ENCODE peak calls at places on chromosomes 6 and 20, in four cellular contexts. M, B, G and V are unnamed samples.

GRCh38 chr6:166739655-166740318 is 112.7 kb upstream of the RPS6KA2 start:
- DNase-seq in M (no peak), B (no peak), G (no peak), V (no peak)

GRCh38 chr20:13610205-13610604 is 28.5 kb downstream of the TASP1 start:
- DNase-seq in G (no peak), M (no peak), B (no peak), V (no peak)

GRCh38 chr6:55176958-55177357 is 2.6 kb downstream of the HCRTR2 start:
- DNase-seq in B (peak), G (peak), M (no peak), V (no peak)

GRCh38 chr20:13736792-13737191 is 47.9 kb downstream of the ESF1 start:
- DNase-seq in G (peak), M (no peak), B (no peak), V (peak)

GRCh38 chr20:17680128-17680835 is 1.8 kb downstream of the RRBP1 start:
- DNase-seq in M (peak), G (peak), B (peak), V (no peak)

GRCh38 chr20:63660622-63661021 is 2.5 kb downstream of the RTEL1 start:
- DNase-seq in M (no peak), B (no peak), G (no peak), V (no peak)

GRCh38 chr20:36929290-36929689 is 22.2 kb downstream of the SAMHD1 start:
- DNase-seq in M (no peak), G (peak), B (no peak), V (no peak)

GRCh38 chr20:50260480-50261221 is 70.0 kb downstream of the CEBPB start:
- DNase-seq in M (no peak), B (no peak), G (no peak), V (no peak)

GRCh38 chr6:108559884-108560462 is 744 bp upstream of the FOXO3 start:
- DNase-seq in G (peak), B (peak), M (peak), V (no peak)

GRCh38 chr20:20368414-20369352 is 779 bp downstream of the INSM1 start:
- DNase-seq in B (peak), G (no peak), M (no peak), V (no peak)

GRCh38 chr6:135796884-135797283 is 54.6 kb upstream of the PDE7B start:
- DNase-seq in M (no peak), B (no peak), G (peak), V (no peak)

GRCh38 chr6:128208851-128209580 is 308.2 kb upstream of the THEMIS start:
- DNase-seq in M (no peak), B (no peak), G (peak), V (no peak)

GRCh38 chr6:83352413-83352812 is 78.4 kb downstream of the ME1 start:
- DNase-seq in G (no peak), M (no peak), B (no peak), V (no peak)

GRCh38 chr6:165718486-165718885 is 55.4 kb upstream of the PDE10A start:
- DNase-seq in G (peak), M (no peak), B (no peak), V (no peak)

GRCh38 chr20:39897058-39897457 is 792.0 kb downstream of the MAFB start:
- DNase-seq in G (peak), M (no peak), B (no peak), V (peak)

GRCh38 chr6:52390361-52390727 is 28.4 kb downstream of the PAQR8 start:
- DNase-seq in M (no peak), G (peak), B (no peak), V (no peak)

GRCh38 chr6:10567256-10568041 is 46.3 kb downstream of the GCNT2 start:
- DNase-seq in B (no peak), M (no peak), G (no peak), V (no peak)

GRCh38 chr6:119195848-119196247 is 117.4 kb upstream of the FAM184A start:
- DNase-seq in G (no peak), B (no peak), M (no peak), V (peak)

GRCh38 chr20:11949711-11950110 is 32.0 kb downstream of the BTBD3 start:
- DNase-seq in M (no peak), G (no peak), B (no peak), V (no peak)

GRCh38 chr20:33852971-33853813 is 42.0 kb downstream of the CHMP4B start:
- DNase-seq in B (no peak), G (no peak), M (no peak), V (no peak)

GRCh38 chr20:32538526-32538918 is 46.6 kb downstream of the NOL4L start:
- DNase-seq in B (no peak), G (peak), M (no peak), V (no peak)

GRCh38 chr6:111689946-111690345 is 84.3 kb upstream of the TRAF3IP2 start:
- DNase-seq in G (no peak), B (no peak), M (no peak), V (no peak)

GRCh38 chr6:42915737-42916136 is at the start of gene PTCRA:
- DNase-seq in B (no peak), M (no peak), G (no peak), V (no peak)

GRCh38 chr6:133487174-133487573 is 246.0 kb downstream of the EYA4 start:
- DNase-seq in B (no peak), M (no peak), G (no peak), V (no peak)

GRCh38 chr6:112909781-112910180 is 562.7 kb downstream of the RFPL4B start:
- DNase-seq in B (no peak), G (no peak), M (no peak), V (no peak)

GRCh38 chr20:44642203-44643153 is 9.0 kb downstream of the ADA start:
- DNase-seq in M (peak), G (peak), B (no peak), V (peak)

DNA sequence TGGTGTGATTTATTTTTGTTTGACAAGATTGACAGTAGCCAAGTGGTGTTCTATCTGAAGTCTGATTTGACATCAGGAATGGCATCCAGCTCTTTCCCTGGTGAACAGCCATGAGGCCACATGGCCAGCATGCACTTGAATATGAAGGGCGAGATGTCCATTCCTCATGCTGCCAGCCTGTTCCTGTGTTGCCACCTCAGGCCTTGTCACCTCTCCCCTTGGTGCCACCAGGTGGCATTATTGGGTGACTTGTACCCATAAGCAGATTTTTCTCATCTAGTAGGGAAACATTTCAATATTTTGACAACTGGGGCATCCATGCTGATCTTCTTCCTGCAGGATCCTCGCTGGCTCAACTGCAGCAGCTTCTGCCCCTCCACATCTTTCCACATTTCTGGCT is 199.1 kb downstream of the ERMARD start:
- DNase-seq in B (no peak), G (peak), M (no peak), V (no peak)
- TF ChIP-seq CTCF in B (no peak), G (peak), M (peak), V (peak)

GRCh38 chr6:38316099-38316868 is 323.4 kb downstream of the BTBD9 start:
- DNase-seq in G (no peak), M (no peak), B (no peak), V (no peak)
- TF ChIP-seq CTCF in G (no peak), M (no peak), B (no peak), V (no peak)

DNA sequence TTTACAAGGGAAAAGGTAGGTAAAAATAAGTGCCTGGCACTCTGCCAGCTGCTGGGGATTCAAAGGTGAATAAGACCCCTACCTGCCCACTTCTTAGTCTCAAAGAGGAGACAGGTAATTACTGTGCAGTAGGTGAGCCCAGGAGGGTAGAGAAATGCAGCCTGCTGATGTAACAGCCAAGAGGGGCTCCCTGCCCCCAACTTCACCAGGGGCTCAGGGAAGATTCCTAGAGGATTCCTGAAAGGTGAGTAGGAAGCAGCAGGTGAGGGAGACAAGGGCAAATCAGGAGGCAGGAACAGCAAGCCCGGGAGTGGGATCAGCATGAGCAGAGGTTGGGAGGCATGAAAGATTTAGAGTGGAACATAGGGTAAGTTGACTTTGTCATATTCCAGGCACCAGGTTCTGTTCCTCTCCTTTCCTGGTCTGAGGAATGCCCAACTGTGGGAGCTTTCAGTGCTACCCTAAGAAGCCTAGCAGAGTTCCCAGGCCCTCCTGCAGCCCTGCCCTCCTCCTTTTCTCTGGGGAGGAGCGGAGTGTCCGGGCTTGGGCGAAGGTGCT is 258.1 kb downstream of the LRFN2 start:
- DNase-seq in G (no peak), B (no peak), M (no peak), V (no peak)
- TF ChIP-seq CTCF in G (no peak), B (no peak), M (no peak), V (no peak)

GRCh38 chr20:25195014-25195961 is at the start of gene ENTPD6:
- DNase-seq in B (peak), G (peak), M (peak), V (peak)
- TF ChIP-seq CTCF in B (no peak), G (peak), M (no peak), V (peak)

GRCh38 chr20:1509237-1509636 is 18.0 kb upstream of the SIRPB2 start:
- DNase-seq in G (peak), M (no peak), B (no peak), V (no peak)
- TF ChIP-seq CTCF in G (peak), M (peak), B (peak), V (peak)

GRCh38 chr20:2745936-2746635 is 53.5 kb downstream of the EBF4 start:
- DNase-seq in M (no peak), G (no peak), B (no peak), V (no peak)
- TF ChIP-seq CTCF in M (no peak), G (no peak), B (no peak), V (no peak)

GRCh38 chr6:26493258-26493657 is 6.8 kb upstream of the BTN1A1 start:
- DNase-seq in B (no peak), M (no peak), G (peak), V (no peak)
- TF ChIP-seq CTCF in B (no peak), M (no peak), G (peak), V (peak)